ENCODE peak calls at places on chromosome 16, in eight cellular contexts. One of them, this sample, is unnamed.

GRCh38 chr16:26605872-26606271 is 460.9 kb upstream of the C16orf82 start:
- DNase-seq in stomach: no peak
- DNase-seq in upper lobe of left lung: no peak
- DNase-seq in breast epithelium: no peak
- DNase-seq in A549: no peak
- DNase-seq in IMR-90: no peak
- DNase-seq in tibial nerve: no peak
- DNase-seq in heart left ventricle: no peak
- DNase-seq in this sample: no peak

GRCh38 chr16:55035037-55035436 is 104.4 kb downstream of the IRX5 start:
- DNase-seq in stomach: peak; percentile 32
- DNase-seq in heart left ventricle: no peak
- DNase-seq in tibial nerve: no peak
- DNase-seq in breast epithelium: no peak
- DNase-seq in IMR-90: no peak
- DNase-seq in upper lobe of left lung: peak; percentile 42
- DNase-seq in A549: peak; percentile 39
- DNase-seq in this sample: no peak

GRCh38 chr16:53843084-53843483 is 139.1 kb downstream of the FTO start:
- DNase-seq in stomach: no peak
- DNase-seq in IMR-90: no peak
- DNase-seq in upper lobe of left lung: no peak
- DNase-seq in A549: no peak
- DNase-seq in heart left ventricle: no peak
- DNase-seq in tibial nerve: no peak
- DNase-seq in breast epithelium: no peak
- DNase-seq in this sample: no peak

GRCh38 chr16:49620158-49620867 is 235.6 kb downstream of the ZNF423 start:
- DNase-seq in A549: peak; percentile 44
- DNase-seq in heart left ventricle: peak; percentile 78
- DNase-seq in upper lobe of left lung: no peak
- DNase-seq in stomach: peak; percentile 72
- DNase-seq in breast epithelium: no peak
- DNase-seq in tibial nerve: peak; percentile 55
- DNase-seq in IMR-90: peak; percentile 53
- DNase-seq in this sample: no peak

GRCh38 chr16:66095676-66096075 is 270.8 kb upstream of the CDH5 start:
- DNase-seq in tibial nerve: no peak
- DNase-seq in upper lobe of left lung: no peak
- DNase-seq in IMR-90: no peak
- DNase-seq in A549: no peak
- DNase-seq in breast epithelium: no peak
- DNase-seq in heart left ventricle: no peak
- DNase-seq in stomach: no peak
- DNase-seq in this sample: no peak

GRCh38 chr16:74100405-74101316 is 196.0 kb upstream of the PSMD7 start:
- DNase-seq in A549: no peak
- DNase-seq in upper lobe of left lung: no peak
- DNase-seq in stomach: no peak
- DNase-seq in tibial nerve: no peak
- DNase-seq in IMR-90: no peak
- DNase-seq in heart left ventricle: no peak
- DNase-seq in breast epithelium: no peak
- DNase-seq in this sample: no peak

GRCh38 chr16:2992383-2993081 is 12.3 kb upstream of the PKMYT1 start:
- DNase-seq in heart left ventricle: no peak
- DNase-seq in breast epithelium: peak; percentile 51
- DNase-seq in tibial nerve: no peak
- DNase-seq in IMR-90: no peak
- DNase-seq in A549: no peak
- DNase-seq in stomach: no peak
- DNase-seq in upper lobe of left lung: no peak
- DNase-seq in this sample: no peak

GRCh38 chr16:78556421-78556820 is 457.0 kb downstream of the WWOX start:
- DNase-seq in stomach: no peak
- DNase-seq in IMR-90: no peak
- DNase-seq in breast epithelium: no peak
- DNase-seq in A549: no peak
- DNase-seq in upper lobe of left lung: no peak
- DNase-seq in tibial nerve: no peak
- DNase-seq in heart left ventricle: no peak
- DNase-seq in this sample: no peak

GRCh38 chr16:77298638-77299360 is 99.6 kb downstream of the SYCE1L start:
- DNase-seq in heart left ventricle: no peak
- DNase-seq in breast epithelium: no peak
- DNase-seq in A549: peak; percentile 52
- DNase-seq in upper lobe of left lung: no peak
- DNase-seq in tibial nerve: peak; percentile 8
- DNase-seq in IMR-90: peak; percentile 88
- DNase-seq in stomach: no peak
- DNase-seq in this sample: no peak

GRCh38 chr16:12231666-12232065 is 255.1 kb downstream of the SNX29 start:
- DNase-seq in IMR-90: peak; percentile 91
- DNase-seq in stomach: no peak
- DNase-seq in tibial nerve: no peak
- DNase-seq in A549: no peak
- DNase-seq in upper lobe of left lung: no peak
- DNase-seq in heart left ventricle: no peak
- DNase-seq in breast epithelium: no peak
- DNase-seq in this sample: no peak

GRCh38 chr16:69762843-69763556 is 868 bp downstream of the WWP2 start:
- DNase-seq in upper lobe of left lung: peak; percentile 31
- DNase-seq in stomach: no peak
- DNase-seq in A549: no peak
- DNase-seq in heart left ventricle: no peak
- DNase-seq in breast epithelium: no peak
- DNase-seq in tibial nerve: no peak
- DNase-seq in IMR-90: peak; percentile 49
- DNase-seq in this sample: no peak

GRCh38 chr16:71402674-71403073 is 39.2 kb downstream of the TLE7 start:
- DNase-seq in stomach: no peak
- DNase-seq in IMR-90: no peak
- DNase-seq in heart left ventricle: no peak
- DNase-seq in upper lobe of left lung: no peak
- DNase-seq in A549: no peak
- DNase-seq in breast epithelium: no peak
- DNase-seq in tibial nerve: no peak
- DNase-seq in this sample: no peak

GRCh38 chr16:80197790-80198201 is 343.0 kb upstream of the DYNLRB2 start:
- DNase-seq in A549: peak; percentile 36
- DNase-seq in IMR-90: peak; percentile 93
- DNase-seq in tibial nerve: no peak
- DNase-seq in breast epithelium: no peak
- DNase-seq in stomach: no peak
- DNase-seq in upper lobe of left lung: no peak
- DNase-seq in heart left ventricle: no peak
- DNase-seq in this sample: no peak

GRCh38 chr16:83227336-83227735 is 580.4 kb upstream of the HSBP1 start:
- DNase-seq in IMR-90: no peak
- DNase-seq in A549: no peak
- DNase-seq in breast epithelium: no peak
- DNase-seq in upper lobe of left lung: no peak
- DNase-seq in heart left ventricle: no peak
- DNase-seq in tibial nerve: no peak
- DNase-seq in stomach: no peak
- DNase-seq in this sample: no peak

GRCh38 chr16:70364399-70364798 is 17.7 kb downstream of the DDX19A start:
- DNase-seq in upper lobe of left lung: no peak
- DNase-seq in A549: no peak
- DNase-seq in stomach: no peak
- DNase-seq in IMR-90: no peak
- DNase-seq in breast epithelium: no peak
- DNase-seq in heart left ventricle: no peak
- DNase-seq in tibial nerve: no peak
- DNase-seq in this sample: peak; percentile 15

GRCh38 chr16:10957771-10958486 is 13.6 kb downstream of the CLEC16A start:
- DNase-seq in heart left ventricle: no peak
- DNase-seq in tibial nerve: no peak
- DNase-seq in upper lobe of left lung: no peak
- DNase-seq in stomach: no peak
- DNase-seq in A549: no peak
- DNase-seq in IMR-90: peak; percentile 59
- DNase-seq in breast epithelium: no peak
- DNase-seq in this sample: no peak

GRCh38 chr16:89842471-89843408 is 14.5 kb downstream of the SPIRE2 start:
- DNase-seq in A549: no peak
- DNase-seq in heart left ventricle: peak; percentile 48
- DNase-seq in upper lobe of left lung: no peak
- DNase-seq in breast epithelium: no peak
- DNase-seq in tibial nerve: no peak
- DNase-seq in stomach: no peak
- DNase-seq in IMR-90: peak; percentile 71
- DNase-seq in this sample: no peak

GRCh38 chr16:57999366-57999970 is 1.0 kb downstream of the ZNF319 start:
- DNase-seq in upper lobe of left lung: no peak
- DNase-seq in breast epithelium: no peak
- DNase-seq in IMR-90: peak; percentile 33
- DNase-seq in stomach: no peak
- DNase-seq in A549: no peak
- DNase-seq in tibial nerve: no peak
- DNase-seq in heart left ventricle: no peak
- DNase-seq in this sample: peak; percentile 52

GRCh38 chr16:23570992-23571632 is 13.6 kb downstream of the UBFD1 start:
- DNase-seq in heart left ventricle: no peak
- DNase-seq in breast epithelium: no peak
- DNase-seq in IMR-90: no peak
- DNase-seq in stomach: no peak
- DNase-seq in tibial nerve: no peak
- DNase-seq in A549: no peak
- DNase-seq in upper lobe of left lung: no peak
- DNase-seq in this sample: peak; percentile 22

GRCh38 chr16:75236232-75236631 is 15.2 kb downstream of the BCAR1 start:
- DNase-seq in heart left ventricle: no peak
- DNase-seq in stomach: no peak
- DNase-seq in upper lobe of left lung: no peak
- DNase-seq in breast epithelium: no peak
- DNase-seq in IMR-90: no peak
- DNase-seq in tibial nerve: no peak
- DNase-seq in A549: no peak
- DNase-seq in this sample: no peak

GRCh38 chr16:67653131-67654068 is 6.7 kb downstream of the ACD start:
- DNase-seq in IMR-90: no peak
- DNase-seq in tibial nerve: no peak
- DNase-seq in breast epithelium: no peak
- DNase-seq in upper lobe of left lung: no peak
- DNase-seq in A549: no peak
- DNase-seq in heart left ventricle: no peak
- DNase-seq in stomach: no peak
- DNase-seq in this sample: no peak
- TF ChIP-seq POLR2A in IMR-90: peak; percentile 35
- TF ChIP-seq POLR2A in tibial nerve: no peak
- TF ChIP-seq POLR2A in breast epithelium: no peak
- TF ChIP-seq POLR2A in upper lobe of left lung: no peak
- TF ChIP-seq POLR2A in A549: no peak
- TF ChIP-seq POLR2A in heart left ventricle: no peak
- TF ChIP-seq POLR2A in stomach: no peak
- TF ChIP-seq POLR2A in this sample: no peak

GRCh38 chr16:21301168-21301894 is 23.2 kb upstream of the CRYM start:
- DNase-seq in tibial nerve: peak; percentile 58
- DNase-seq in IMR-90: peak; percentile 61
- DNase-seq in breast epithelium: peak; percentile 72
- DNase-seq in heart left ventricle: peak; percentile 65
- DNase-seq in upper lobe of left lung: peak; percentile 82
- DNase-seq in A549: peak; percentile 91
- DNase-seq in stomach: peak; percentile 72
- DNase-seq in this sample: peak; percentile 56
- TF ChIP-seq POLR2A in tibial nerve: no peak
- TF ChIP-seq POLR2A in IMR-90: peak; percentile 38
- TF ChIP-seq POLR2A in breast epithelium: no peak
- TF ChIP-seq POLR2A in heart left ventricle: no peak
- TF ChIP-seq POLR2A in upper lobe of left lung: no peak
- TF ChIP-seq POLR2A in A549: peak; percentile 58
- TF ChIP-seq POLR2A in stomach: no peak
- TF ChIP-seq POLR2A in this sample: no peak

DNA sequence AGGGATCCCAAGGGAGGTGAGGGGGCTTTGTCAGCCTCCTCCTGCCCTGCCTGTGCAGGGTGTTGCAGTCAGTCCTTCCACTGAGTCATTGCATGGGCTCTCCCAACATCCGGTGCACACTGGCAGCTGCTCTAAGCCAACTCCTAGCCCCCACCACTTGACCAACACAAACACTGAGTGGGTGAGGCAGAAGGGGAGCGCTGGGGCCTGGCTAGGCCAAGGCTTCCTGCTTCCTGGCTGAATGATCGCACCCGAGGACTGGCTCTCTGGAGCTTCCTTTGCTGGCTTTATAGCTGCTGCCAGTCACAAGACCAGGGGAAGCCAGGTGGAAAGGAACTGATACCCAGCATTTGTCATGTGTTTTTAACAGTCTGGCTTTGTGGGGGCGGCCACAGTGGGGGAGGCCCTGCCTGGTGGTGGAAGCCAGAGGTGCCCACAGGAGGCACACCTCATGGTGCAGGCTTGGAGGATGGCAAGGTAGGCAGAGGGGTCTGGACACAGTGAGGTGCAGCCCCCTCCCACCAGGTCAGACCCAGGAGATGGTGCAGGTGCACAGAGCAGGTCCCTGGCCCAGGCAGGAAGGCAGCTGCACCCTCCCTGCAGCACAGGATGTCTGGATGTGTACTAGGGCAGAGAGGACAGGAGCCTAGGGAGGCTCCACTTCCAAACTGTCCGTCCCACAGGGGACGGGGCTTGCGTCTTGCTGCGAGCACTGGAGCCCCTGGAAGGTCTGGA is 6.9 kb downstream of the MPG start:
- DNase-seq in stomach: peak; percentile 53
- DNase-seq in tibial nerve: peak; percentile 36
- DNase-seq in IMR-90: peak; percentile 96
- DNase-seq in A549: no peak
- DNase-seq in heart left ventricle: peak; percentile 72
- DNase-seq in breast epithelium: no peak
- DNase-seq in upper lobe of left lung: peak; percentile 71
- DNase-seq in this sample: peak; percentile 71
- TF ChIP-seq POLR2A in stomach: no peak
- TF ChIP-seq POLR2A in tibial nerve: no peak
- TF ChIP-seq POLR2A in IMR-90: peak; percentile 57
- TF ChIP-seq POLR2A in A549: no peak
- TF ChIP-seq POLR2A in heart left ventricle: no peak
- TF ChIP-seq POLR2A in breast epithelium: no peak
- TF ChIP-seq POLR2A in upper lobe of left lung: no peak
- TF ChIP-seq POLR2A in this sample: no peak

GRCh38 chr16:16908058-16908457 is 529.1 kb downstream of the NPIPA7 start:
- DNase-seq in upper lobe of left lung: no peak
- DNase-seq in IMR-90: no peak
- DNase-seq in breast epithelium: no peak
- DNase-seq in heart left ventricle: no peak
- DNase-seq in tibial nerve: no peak
- DNase-seq in A549: no peak
- DNase-seq in stomach: no peak
- DNase-seq in this sample: no peak

GRCh38 chr16:16907089-16907488 is 528.1 kb downstream of the NPIPA7 start:
- DNase-seq in A549: no peak
- DNase-seq in tibial nerve: no peak
- DNase-seq in breast epithelium: no peak
- DNase-seq in upper lobe of left lung: no peak
- DNase-seq in stomach: no peak
- DNase-seq in heart left ventricle: no peak
- DNase-seq in IMR-90: no peak
- DNase-seq in this sample: no peak

DNA sequence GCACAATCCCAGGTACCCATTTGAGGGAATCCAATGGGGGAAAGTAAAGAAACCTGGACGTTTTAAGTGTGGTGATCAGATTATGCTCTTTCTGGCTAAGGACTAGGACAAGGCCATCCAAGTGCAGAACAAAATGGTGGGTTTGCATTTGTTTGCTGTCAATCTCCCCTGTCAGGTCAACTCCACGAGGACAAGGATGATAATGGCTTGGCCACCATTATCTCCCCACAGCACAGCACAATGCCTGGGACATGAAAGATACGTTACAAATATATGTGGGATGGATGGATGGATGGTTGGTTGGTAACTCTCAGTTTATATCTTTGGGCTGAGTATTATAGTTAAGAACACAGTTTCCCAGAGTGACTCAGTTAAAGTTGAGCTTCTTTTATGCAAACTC is 526.9 kb downstream of the NPIPA7 start:
- DNase-seq in stomach: no peak
- DNase-seq in tibial nerve: no peak
- DNase-seq in upper lobe of left lung: no peak
- DNase-seq in heart left ventricle: no peak
- DNase-seq in breast epithelium: no peak
- DNase-seq in A549: no peak
- DNase-seq in IMR-90: no peak
- DNase-seq in this sample: no peak
- TF ChIP-seq POLR2A in stomach: no peak
- TF ChIP-seq POLR2A in tibial nerve: no peak
- TF ChIP-seq POLR2A in upper lobe of left lung: no peak
- TF ChIP-seq POLR2A in heart left ventricle: no peak
- TF ChIP-seq POLR2A in breast epithelium: no peak
- TF ChIP-seq POLR2A in A549: no peak
- TF ChIP-seq POLR2A in IMR-90: no peak
- TF ChIP-seq POLR2A in this sample: no peak

This sample was measured in GM12891.